ENCODE peak calls at places on chromosomes 3 and 15, in five cellular contexts. L is body of pancreas, D is fibroblast of mammary gland, S is BJ, V is OCI-LY7. F is an unnamed sample.

GRCh38 chr3:159770998-159771397 is 217.6 kb upstream of the IL12A start:
- DNase-seq in L (no peak), D (no peak), S (no peak), V (no peak), F (no peak)

GRCh38 chr3:165854696-165855095 is 17.5 kb upstream of the BCHE start:
- DNase-seq in L (no peak), D (peak; percentile 25), S (no peak), V (peak; percentile 33), F (no peak)

GRCh38 chr15:23504003-23504402 is 57.0 kb upstream of the GOLGA6L2 start:
- DNase-seq in L (no peak), D (no peak), S (no peak), V (no peak), F (no peak)

GRCh38 chr3:32919920-32920319 is 31.5 kb upstream of the CCR4 start:
- DNase-seq in L (no peak), D (no peak), S (no peak), V (no peak), F (no peak)

GRCh38 chr3:24315991-24316390 is 178.7 kb downstream of the THRB start:
- DNase-seq in L (no peak), D (peak; percentile 62), S (no peak), V (no peak), F (peak; percentile 43)

GRCh38 chr15:71011503-71012155 is 103.6 kb upstream of the THSD4 start:
- DNase-seq in L (no peak), D (peak; percentile 80), S (peak; percentile 22), V (peak; percentile 2), F (no peak)

GRCh38 chr3:6732807-6733206 is 128.1 kb upstream of the GRM7 start:
- DNase-seq in L (no peak), D (no peak), S (no peak), V (no peak), F (no peak)

GRCh38 chr3:197367081-197367780 is 68.8 kb upstream of the DLG1 start:
- DNase-seq in L (no peak), D (peak; percentile 39), S (no peak), V (no peak), F (no peak)

GRCh38 chr3:58082047-58082446 is 73.8 kb downstream of the FLNB start:
- DNase-seq in L (no peak), D (peak; percentile 58), S (no peak), V (no peak), F (no peak)

GRCh38 chr3:126351771-126352475 is 5.3 kb downstream of the KLF15 start:
- DNase-seq in L (no peak), D (no peak), S (no peak), V (no peak), F (no peak)

GRCh38 chr3:50323092-50323600 is 601 bp upstream of the HYAL2 start:
- DNase-seq in L (no peak), D (no peak), S (no peak), V (no peak), F (no peak)

GRCh38 chr3:65914032-65914739 is 124.5 kb downstream of the MAGI1 start:
- DNase-seq in L (no peak), D (no peak), S (no peak), V (no peak), F (no peak)

GRCh38 chr15:58185439-58185838 is 47.3 kb downstream of the AQP9 start:
- DNase-seq in L (no peak), D (peak; percentile 73), S (no peak), V (no peak), F (no peak)

GRCh38 chr3:11640009-11640673 is 3.6 kb downstream of the VGLL4 start:
- DNase-seq in L (no peak), D (peak; percentile 41), S (no peak), V (no peak), F (no peak)

GRCh38 chr3:11636372-11636760 is 7.3 kb downstream of the VGLL4 start:
- DNase-seq in L (no peak), D (no peak), S (no peak), V (no peak), F (no peak)

GRCh38 chr3:11641316-11641682 is 2.4 kb downstream of the VGLL4 start:
- DNase-seq in L (no peak), D (peak; percentile 70), S (no peak), V (no peak), F (no peak)

GRCh38 chr3:11637901-11638668 is 5.6 kb downstream of the VGLL4 start:
- DNase-seq in L (no peak), D (peak; percentile 86), S (peak; percentile 94), V (no peak), F (no peak)

DNA sequence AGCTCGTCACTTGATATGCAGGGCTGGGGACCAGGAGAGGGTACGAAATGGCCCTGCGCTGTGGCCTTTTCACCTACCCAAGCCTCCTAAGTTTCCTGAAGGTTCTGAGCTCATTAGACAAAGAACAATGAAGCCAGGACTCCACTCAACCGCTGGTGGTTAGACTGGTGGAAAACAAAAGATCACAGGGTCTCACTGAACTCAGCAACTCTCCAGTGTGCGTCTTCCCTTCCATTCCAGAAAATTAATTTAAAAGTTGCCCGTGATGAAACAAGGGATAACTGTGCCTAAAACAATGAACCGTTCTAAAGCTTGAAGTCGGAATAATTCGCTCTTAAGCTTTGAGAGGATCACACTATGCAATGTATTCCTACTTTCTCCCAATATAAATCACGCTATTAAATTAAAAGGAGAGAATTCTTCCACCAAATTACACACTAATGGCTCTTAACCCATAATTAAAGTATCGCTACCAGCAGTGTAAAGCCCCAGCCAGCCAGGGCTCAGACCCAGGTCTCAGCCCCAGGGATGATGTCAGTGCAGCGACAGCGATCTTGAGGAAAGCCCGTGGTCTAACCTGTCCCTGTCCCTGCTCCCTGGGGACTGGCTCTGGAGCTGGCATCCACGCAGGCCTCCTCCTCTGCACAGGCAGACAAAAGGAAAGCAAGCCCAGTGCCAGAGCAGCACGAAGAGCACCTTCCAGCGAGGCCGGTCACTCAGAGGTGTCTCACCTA is 4.9 kb downstream of the VGLL4 start:
- DNase-seq in L (no peak), D (peak; percentile 41), S (no peak), V (no peak), F (no peak)
- H3K4me3 ChIP-seq in L (no peak overlapping the region), D (peak overlapping the region; percentile 5), S (peak overlapping the region; percentile 1), V (no peak overlapping the region), F (no peak overlapping the region)

GRCh38 chr3:37072892-37073291 is 79.6 kb downstream of the MLH1 start:
- DNase-seq in L (no peak), D (peak; percentile 82), S (no peak), V (no peak), F (no peak)

GRCh38 chr3:37074178-37074577 is 80.9 kb downstream of the MLH1 start:
- DNase-seq in L (no peak), D (peak; percentile 73), S (no peak), V (no peak), F (no peak)

GRCh38 chr3:37075955-37076354 is 82.6 kb downstream of the MLH1 start:
- DNase-seq in L (no peak), D (peak; percentile 63), S (no peak), V (no peak), F (no peak)

GRCh38 chr3:37068031-37068430 is 74.7 kb downstream of the MLH1 start:
- DNase-seq in L (no peak), D (no peak), S (no peak), V (no peak), F (peak; percentile 27)

DNA sequence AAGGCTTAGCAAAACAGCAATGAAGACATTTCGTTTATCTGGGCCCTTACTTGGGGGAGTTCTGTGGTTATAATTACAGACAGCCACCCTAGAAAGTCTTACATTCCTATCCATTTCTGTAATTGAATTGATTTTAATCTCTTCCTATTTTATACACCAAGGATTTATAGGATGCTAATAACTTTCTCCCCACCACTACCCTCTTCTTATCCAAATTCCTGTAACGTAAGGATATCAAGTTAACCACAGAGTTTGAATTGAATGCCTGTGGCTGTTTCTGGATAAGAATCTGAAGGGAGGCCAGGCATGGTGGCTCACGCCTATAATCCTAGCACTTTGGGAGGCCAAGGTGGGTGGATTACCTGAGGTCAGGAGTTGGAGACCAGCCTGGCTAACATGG is 78.6 kb downstream of the MLH1 start:
- DNase-seq in L (no peak), D (no peak), S (no peak), V (no peak), F (no peak)
- H3K4me3 ChIP-seq in L (no peak overlapping the region), D (no peak overlapping the region), S (no peak overlapping the region), V (no peak overlapping the region), F (no peak overlapping the region)

GRCh38 chr3:9770276-9770812 is 597 bp upstream of the CAMK1 start:
- DNase-seq in L (peak; percentile 94), D (peak; percentile 60), S (no peak), V (no peak), F (no peak)

GRCh38 chr3:9769426-9770275 is at the start of gene CAMK1:
- DNase-seq in L (peak; percentile 77), D (peak; percentile 43), S (peak; percentile 8), V (no peak), F (no peak)

GRCh38 chr3:9769012-9769411 is 735 bp downstream of the CAMK1 start:
- DNase-seq in L (no peak), D (no peak), S (no peak), V (no peak), F (no peak)

GRCh38 chr3:9767418-9767817 is 2.3 kb downstream of the CAMK1 start:
- DNase-seq in L (no peak), D (no peak), S (no peak), V (no peak), F (no peak)

GRCh38 chr3:9768376-9768775 is 1.4 kb downstream of the CAMK1 start:
- DNase-seq in L (no peak), D (no peak), S (no peak), V (no peak), F (no peak)
- H3K4me3 ChIP-seq in L (no peak overlapping the region), D (no peak overlapping the region), S (no peak overlapping the region), V (no peak overlapping the region), F (no peak overlapping the region)

GRCh38 chr15:47184405-47185221 is 532.7 kb upstream of the SEMA6D start:
- DNase-seq in L (peak; percentile 16), D (peak; percentile 11), S (no peak), V (no peak), F (no peak)
- H3K4me3 ChIP-seq in L (peak overlapping the region; percentile 18), D (no peak overlapping the region), S (peak overlapping the region; percentile 28), V (no peak overlapping the region), F (peak overlapping the region; percentile 45)

DNA sequence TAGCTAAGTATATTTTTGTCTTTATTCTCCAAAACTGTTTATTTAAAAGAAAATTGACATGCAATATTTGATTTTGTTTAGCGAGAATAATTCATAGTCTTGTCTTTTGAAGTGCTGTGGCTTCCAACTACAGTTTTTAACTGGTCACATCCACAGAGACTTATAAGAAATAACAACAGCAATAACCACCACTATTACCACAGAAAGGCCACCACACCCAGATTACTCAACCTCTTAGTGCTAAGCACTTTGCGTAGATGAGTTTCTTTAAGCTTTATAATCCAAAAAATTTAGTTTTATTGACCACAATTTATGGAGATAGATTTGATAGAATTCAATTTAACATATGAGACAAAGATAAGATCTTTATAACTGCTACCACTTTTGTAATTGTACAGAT is 468.4 kb upstream of the UBE2E2 start:
- DNase-seq in L (no peak), D (peak; percentile 14), S (no peak), V (no peak), F (no peak)
- H3K4me3 ChIP-seq in L (no peak overlapping the region), D (no peak overlapping the region), S (no peak overlapping the region), V (no peak overlapping the region), F (no peak overlapping the region)

DNA sequence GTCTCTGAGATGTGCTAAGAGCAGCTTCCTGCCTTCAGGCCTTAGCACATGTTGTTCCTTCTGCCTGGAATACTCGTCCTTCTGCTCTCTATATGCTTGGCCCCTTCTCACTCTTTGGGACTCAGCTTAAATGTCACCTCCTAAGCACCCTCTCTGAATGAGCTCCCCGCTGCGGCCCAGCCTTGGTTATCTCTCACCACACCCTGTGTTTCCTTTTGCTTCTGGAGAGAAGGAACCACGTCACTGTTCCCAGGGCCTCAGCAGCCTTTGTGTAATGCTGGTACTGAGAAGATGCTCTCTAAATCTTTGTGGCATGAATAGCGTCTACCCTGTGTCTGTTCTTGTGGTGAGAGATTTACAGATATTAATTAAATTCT is 2.2 kb downstream of the FAH start:
- DNase-seq in L (no peak), D (no peak), S (no peak), V (no peak), F (no peak)
- H3K4me3 ChIP-seq in L (no peak overlapping the region), D (no peak overlapping the region), S (no peak overlapping the region), V (no peak overlapping the region), F (peak overlapping the region; percentile 76)

F was measured in epithelial cell of proximal tubule.